ENCODE peak calls at places on chromosomes 7 and 10, in five cellular contexts. P is HepG2, Q is K562, E is H1, K is SK-N-SH. W is an unnamed sample.

GRCh38 chr7:101442426-101443070 is 79.9 kb downstream of the COL26A1 start:
- DNase-seq in P (no peak), Q (no peak), E (no peak), K (peak), W (peak)

GRCh38 chr10:130900441-130901160 is 410.9 kb downstream of the TCERG1L start:
- DNase-seq in P (no peak), Q (no peak), E (no peak), K (no peak), W (no peak)

GRCh38 chr7:93315896-93316295 is 83.7 kb downstream of the VPS50 start:
- DNase-seq in P (no peak), Q (no peak), E (no peak), K (no peak), W (no peak)

GRCh38 chr7:44580945-44581344 is 1.1 kb downstream of the TMED4 start:
- DNase-seq in P (no peak), Q (peak), E (no peak), K (no peak), W (no peak)

GRCh38 chr7:11592699-11593098 is 239.3 kb downstream of the THSD7A start:
- DNase-seq in P (no peak), Q (no peak), E (no peak), K (no peak), W (peak)

GRCh38 chr7:13034693-13035092 is 347.3 kb downstream of the ARL4A start:
- DNase-seq in P (no peak), Q (no peak), E (no peak), K (no peak), W (no peak)

GRCh38 chr7:157140118-157140905 is 1.6 kb downstream of the UBE3C start:
- DNase-seq in P (no peak), Q (no peak), E (no peak), K (no peak), W (no peak)

GRCh38 chr7:45601094-45601493 is 26.9 kb downstream of the ADCY1 start:
- DNase-seq in P (no peak), Q (no peak), E (no peak), K (no peak), W (no peak)

GRCh38 chr10:79090134-79090803 is 21.5 kb downstream of the ZMIZ1 start:
- DNase-seq in P (no peak), Q (no peak), E (no peak), K (peak), W (no peak)

GRCh38 chr7:116280803-116281202 is 70.5 kb downstream of the TES start:
- DNase-seq in P (no peak), Q (no peak), E (no peak), K (no peak), W (no peak)

GRCh38 chr7:158995514-158995913 is 139.2 kb downstream of the DYNC2I1 start:
- DNase-seq in P (no peak), Q (no peak), E (no peak), K (no peak), W (no peak)

GRCh38 chr10:120931423-120931822 is 80.3 kb downstream of the WDR11 start:
- DNase-seq in P (no peak), Q (no peak), E (no peak), K (peak), W (no peak)

GRCh38 chr7:157719705-157720655 is 383.2 kb downstream of the DNAJB6 start:
- DNase-seq in P (no peak), Q (no peak), E (no peak), K (no peak), W (no peak)

GRCh38 chr10:59011972-59012632 is 164.3 kb upstream of the PHYHIPL start:
- DNase-seq in P (no peak), Q (no peak), E (no peak), K (no peak), W (no peak)

GRCh38 chr7:50529093-50529862 is 35.9 kb downstream of the DDC start:
- DNase-seq in P (no peak), Q (no peak), E (no peak), K (no peak), W (no peak)

GRCh38 chr7:71131256-71131752 is 640 bp upstream of the GALNT17 start:
- DNase-seq in P (no peak), Q (no peak), E (no peak), K (peak), W (no peak)

DNA sequence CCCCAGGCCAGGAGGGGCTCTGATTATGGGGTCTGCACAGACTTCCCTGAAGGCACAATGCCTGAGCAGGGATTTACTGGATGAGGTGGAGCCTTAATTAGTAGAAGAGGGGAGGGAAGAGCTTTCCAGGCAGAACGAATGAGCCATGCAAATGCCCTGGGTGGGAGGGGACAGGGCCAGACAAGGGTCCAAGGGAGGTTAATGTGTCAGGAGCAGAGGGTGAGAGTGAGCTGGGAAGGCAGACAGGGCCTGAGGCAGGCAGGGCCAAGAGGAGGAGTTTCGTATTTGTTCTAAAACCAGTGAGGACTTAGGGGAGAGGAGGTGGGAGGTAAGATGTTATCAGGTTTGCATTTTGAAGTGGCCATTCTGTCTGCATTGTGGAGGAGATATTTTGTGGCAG is 65.3 kb downstream of the NPY start:
- DNase-seq in P (no peak), Q (no peak), E (no peak), K (peak), W (no peak)
- TF ChIP-seq JUND in P (no peak), Q (no peak), E (no peak), K (no peak), W (no peak)

DNA sequence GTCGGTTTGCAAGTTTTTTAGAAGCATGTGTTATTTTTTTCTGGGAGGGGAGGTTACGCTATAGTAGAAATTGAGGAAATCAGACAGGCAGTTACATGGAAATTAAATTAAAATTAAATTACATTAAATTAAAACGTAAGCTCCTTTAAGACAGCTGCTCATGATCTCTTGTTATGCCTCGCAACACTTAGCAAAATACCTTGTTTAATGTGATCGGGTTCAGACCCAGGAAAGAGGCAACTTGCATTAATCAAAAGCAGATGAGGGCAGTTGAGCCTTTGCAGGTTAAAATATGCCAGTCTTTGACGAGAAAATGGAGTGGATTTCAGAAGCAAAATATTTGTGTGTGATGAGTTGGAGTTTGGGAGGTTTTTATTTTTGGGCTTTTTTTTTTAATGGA is 651.8 kb downstream of the INHBA start:
- DNase-seq in P (no peak), Q (no peak), E (no peak), K (no peak), W (no peak)
- TF ChIP-seq JUND in P (no peak), Q (no peak), E (no peak), K (no peak), W (no peak)

GRCh38 chr10:110101464-110102144 is 93.8 kb downstream of the ADD3 start:
- DNase-seq in P (no peak), Q (no peak), E (no peak), K (no peak), W (no peak)
- TF ChIP-seq JUND in P (no peak), Q (no peak), E (no peak), K (no peak), W (no peak)

DNA sequence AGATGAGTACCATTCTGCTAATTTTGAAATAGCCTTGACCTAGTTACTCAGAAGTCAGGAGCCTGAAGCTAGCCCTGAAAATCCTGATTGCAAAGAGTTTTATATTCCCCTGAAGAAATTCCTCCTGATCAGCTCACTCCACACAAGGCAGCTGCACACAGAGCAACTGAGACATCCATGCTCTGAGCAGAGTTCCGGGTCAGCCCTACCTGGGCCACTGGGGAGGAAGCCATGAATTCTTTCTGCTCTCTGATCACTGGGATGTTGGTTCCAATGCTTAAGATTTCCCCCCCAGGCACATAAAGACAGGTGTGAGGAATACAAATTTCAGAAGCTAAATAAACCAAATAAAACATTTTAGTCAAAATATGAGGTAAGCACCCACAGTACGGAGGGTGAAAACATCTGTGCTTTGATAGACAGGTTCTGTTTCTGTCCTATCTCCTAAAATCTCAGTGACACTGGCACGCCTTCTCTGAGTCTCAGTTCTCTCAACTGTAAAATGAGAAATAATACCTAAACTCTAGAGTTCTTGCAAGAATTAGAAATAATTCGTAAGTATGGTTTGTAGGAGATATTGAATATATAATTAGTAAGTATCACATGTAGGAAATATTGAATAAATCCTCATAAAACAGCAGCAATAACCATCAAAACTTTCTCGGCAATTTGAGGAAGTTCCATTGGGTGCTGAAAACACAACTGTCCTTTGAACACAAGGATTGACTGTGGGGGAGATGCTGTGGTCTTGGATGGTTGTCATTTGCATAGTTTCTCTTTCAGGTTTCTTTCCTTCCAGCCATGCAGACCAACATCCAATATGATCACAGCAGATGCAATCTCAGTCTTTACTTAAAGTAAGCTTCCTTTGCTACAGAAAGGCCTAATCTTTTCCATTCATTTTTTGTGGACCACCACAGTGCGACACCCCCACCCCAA is 133.0 kb upstream of the TNS3 start:
- DNase-seq in P (no peak), Q (no peak), E (no peak), K (no peak), W (no peak)
- TF ChIP-seq JUND in P (no peak), Q (no peak), E (no peak), K (no peak), W (no peak)

DNA sequence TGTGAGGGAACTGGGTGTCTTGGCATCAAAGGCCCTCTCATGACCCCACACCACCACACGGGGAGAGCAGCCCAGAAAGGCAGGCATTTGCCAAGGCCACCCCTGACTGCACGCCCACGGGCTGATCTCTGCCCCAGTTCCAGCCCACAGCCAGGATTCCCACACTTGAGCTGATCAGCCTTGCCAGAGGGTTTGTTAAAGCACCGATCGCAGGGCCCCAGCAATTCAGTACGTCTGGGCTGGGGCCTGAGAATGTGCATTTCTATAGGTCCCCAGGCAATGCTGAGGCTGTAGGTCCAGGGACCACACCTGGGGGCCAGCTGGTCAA is 103.9 kb downstream of the TNS3 start:
- DNase-seq in P (no peak), Q (no peak), E (no peak), K (no peak), W (no peak)
- TF ChIP-seq JUND in P (no peak), Q (no peak), E (no peak), K (no peak), W (no peak)

GRCh38 chr7:20359397-20359963 is 28.8 kb downstream of the ITGB8 start:
- DNase-seq in P (no peak), Q (no peak), E (no peak), K (no peak), W (no peak)
- TF ChIP-seq JUND in P (no peak), Q (no peak), E (no peak), K (no peak), W (no peak)